ENCODE peak calls at places on chromosomes 7 and 10, in eight cellular contexts. D is effector memory CD4-positive, alpha-beta T cell; J is iPS DF 6.9; H is thoracic aorta; C is MM.1S; T is naive thymus-derived CD4-positive, alpha-beta T cell; W is OCI-LY7; O is left ventricle myocardium inferior. N is an unnamed sample. For H3K36me3, the result is how much of the 10 kb centered on the place peaks cover.

GRCh38 chr7:36711256-36711655 is 13.0 kb downstream of the AOAH start:
- DNase-seq in D (no peak), J (no peak), H (no peak), C (no peak), T (no peak), W (no peak), O (no peak), N (no peak)

GRCh38 chr10:117138838-117139580 is 939 bp upstream of the VAX1 start:
- DNase-seq in D (no peak), J (no peak), H (no peak), C (no peak), T (no peak), W (no peak), O (no peak), N (no peak)

GRCh38 chr7:124918662-124919061 is 11.0 kb downstream of the POT1 start:
- DNase-seq in D (no peak), J (no peak), H (no peak), C (peak), T (no peak), W (no peak), O (no peak), N (peak)

GRCh38 chr7:5699951-5700384 is 81.5 kb downstream of the RNF216 start:
- DNase-seq in D (peak), J (no peak), H (no peak), C (peak), T (peak), W (peak), O (no peak), N (peak)

GRCh38 chr10:102919992-102920736 is 2.1 kb downstream of the CNNM2 start:
- DNase-seq in D (no peak), J (no peak), H (no peak), C (no peak), T (no peak), W (no peak), O (no peak), N (no peak)

GRCh38 chr7:143345428-143345900 is 17.0 kb downstream of the FAM131B start:
- DNase-seq in D (peak), J (peak), H (no peak), C (no peak), T (peak), W (no peak), O (peak), N (peak)

GRCh38 chr10:22345301-22346086 is at the start of gene SPAG6:
- DNase-seq in D (no peak), J (no peak), H (no peak), C (no peak), T (peak), W (no peak), O (peak), N (no peak)

GRCh38 chr10:35506741-35507140 is 98.4 kb upstream of the GJD4 start:
- DNase-seq in D (no peak), J (no peak), H (no peak), C (no peak), T (no peak), W (no peak), O (no peak), N (no peak)

GRCh38 chr10:88932539-88933256 is 19.9 kb downstream of the ACTA2 start:
- DNase-seq in D (no peak), J (peak), H (no peak), C (peak), T (peak), W (peak), O (no peak), N (no peak)

GRCh38 chr10:114526497-114527238 is 122.4 kb upstream of the AFAP1L2 start:
- DNase-seq in D (peak), J (peak), H (peak), C (peak), T (peak), W (peak), O (peak), N (peak)

GRCh38 chr7:125516194-125516593 is 586.6 kb upstream of the POT1 start:
- DNase-seq in D (no peak), J (no peak), H (no peak), C (no peak), T (no peak), W (no peak), O (no peak), N (no peak)

GRCh38 chr7:127620406-127621233 is 2.7 kb upstream of the PAX4 start:
- DNase-seq in D (no peak), J (no peak), H (no peak), C (no peak), T (no peak), W (no peak), O (no peak), N (no peak)

GRCh38 chr10:99551158-99551557 is 18.4 kb downstream of the NKX2-3 start:
- DNase-seq in D (no peak), J (no peak), H (no peak), C (peak), T (no peak), W (no peak), O (no peak), N (no peak)

GRCh38 chr10:69676301-69676700 is 46.3 kb downstream of the FAM241B start:
- DNase-seq in D (no peak), J (no peak), H (no peak), C (no peak), T (no peak), W (no peak), O (no peak), N (no peak)

GRCh38 chr7:47938574-47939165 is 9.6 kb downstream of the PKD1L1 start:
- DNase-seq in D (no peak), J (no peak), H (no peak), C (no peak), T (no peak), W (peak), O (no peak), N (peak)

GRCh38 chr10:7560519-7560918 is 106.2 kb downstream of the ITIH5 start:
- DNase-seq in D (no peak), J (no peak), H (no peak), C (no peak), T (no peak), W (no peak), O (no peak), N (no peak)

GRCh38 chr7:44194069-44194468 is 4.8 kb upstream of the GCK start:
- DNase-seq in D (no peak), J (no peak), H (no peak), C (no peak), T (no peak), W (no peak), O (no peak), N (no peak)

GRCh38 chr10:133318494-133319127 is 9.9 kb downstream of the ZNF511 start:
- DNase-seq in D (peak), J (peak), H (no peak), C (peak), T (no peak), W (no peak), O (peak), N (peak)

GRCh38 chr7:7564323-7564780 is 2.3 kb upstream of the MIOS start:
- DNase-seq in D (no peak), J (no peak), H (no peak), C (no peak), T (no peak), W (no peak), O (no peak), N (no peak)

GRCh38 chr7:7002416-7003062 is 176.5 kb upstream of the CCZ1B start:
- DNase-seq in D (no peak), J (no peak), H (no peak), C (no peak), T (no peak), W (no peak), O (no peak), N (no peak)

GRCh38 chr7:115805458-115805857 is 225.1 kb downstream of the TFEC start:
- DNase-seq in D (no peak), J (no peak), H (no peak), C (no peak), T (no peak), W (no peak), O (no peak), N (no peak)

GRCh38 chr10:93465806-93466675 is 16.1 kb downstream of the MYOF start:
- DNase-seq in D (no peak), J (no peak), H (peak), C (no peak), T (no peak), W (no peak), O (peak), N (no peak)

GRCh38 chr7:111159426-111159825 is 68.5 kb downstream of the LRRN3 start:
- DNase-seq in D (no peak), J (no peak), H (no peak), C (no peak), T (no peak), W (no peak), O (no peak), N (no peak)

GRCh38 chr7:116500071-116500853 is 724 bp downstream of the CAV2 start:
- DNase-seq in D (no peak), J (no peak), H (no peak), C (peak), T (no peak), W (no peak), O (peak), N (peak)

DNA sequence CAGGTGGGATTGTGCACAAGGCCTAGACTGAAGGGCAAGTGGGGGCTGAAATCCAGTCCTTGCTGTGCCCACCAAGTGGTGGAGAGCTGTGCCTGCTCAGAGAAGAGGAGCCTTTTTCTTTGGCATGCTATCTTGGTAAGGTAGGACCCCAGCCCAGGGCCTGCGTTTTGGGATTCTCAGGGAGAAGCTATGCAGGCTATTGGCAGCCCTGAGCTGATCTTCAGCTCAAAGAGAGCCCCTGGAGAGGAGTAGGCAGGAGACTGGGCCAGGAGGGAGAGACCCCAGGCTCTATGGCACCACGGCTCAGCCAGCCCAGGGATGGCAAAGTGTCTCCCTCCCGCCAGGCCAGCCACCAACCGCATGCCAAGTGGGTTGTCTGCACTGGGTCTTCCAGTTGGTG is 119.2 kb upstream of the PCBD1 start:
- DNase-seq in D (no peak), J (no peak), H (no peak), C (no peak), T (no peak), W (no peak), O (no peak), N (no peak)
- H3K36me3 ChIP-seq in D (under half), J (under half), H (under half), C (under half), T (under half), W (under half), O (under half), N (under half)

DNA sequence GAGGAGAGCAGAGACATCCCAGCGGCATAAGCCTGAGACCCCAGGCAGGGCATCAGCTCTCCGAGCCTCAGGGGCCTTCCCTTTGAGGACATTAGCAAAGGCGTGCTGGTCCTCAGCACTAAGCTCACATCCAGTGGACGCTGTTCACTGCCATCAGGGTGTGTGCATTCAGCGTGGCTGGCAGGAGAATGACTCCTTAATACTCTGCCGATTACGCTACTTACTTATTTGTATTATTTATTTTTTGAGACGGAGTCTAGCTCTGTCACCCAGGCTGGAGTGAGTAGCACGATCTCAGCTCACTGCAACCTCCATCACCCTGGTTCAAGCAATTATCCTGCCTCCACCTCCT is 290.2 kb downstream of the KLF6 start:
- DNase-seq in D (no peak), J (no peak), H (no peak), C (no peak), T (no peak), W (no peak), O (no peak), N (no peak)
- H3K4me3 ChIP-seq in D (no peak), J (no peak), H (peak), C (no peak), T (no peak), W (no peak), O (peak), N (no peak)

DNA sequence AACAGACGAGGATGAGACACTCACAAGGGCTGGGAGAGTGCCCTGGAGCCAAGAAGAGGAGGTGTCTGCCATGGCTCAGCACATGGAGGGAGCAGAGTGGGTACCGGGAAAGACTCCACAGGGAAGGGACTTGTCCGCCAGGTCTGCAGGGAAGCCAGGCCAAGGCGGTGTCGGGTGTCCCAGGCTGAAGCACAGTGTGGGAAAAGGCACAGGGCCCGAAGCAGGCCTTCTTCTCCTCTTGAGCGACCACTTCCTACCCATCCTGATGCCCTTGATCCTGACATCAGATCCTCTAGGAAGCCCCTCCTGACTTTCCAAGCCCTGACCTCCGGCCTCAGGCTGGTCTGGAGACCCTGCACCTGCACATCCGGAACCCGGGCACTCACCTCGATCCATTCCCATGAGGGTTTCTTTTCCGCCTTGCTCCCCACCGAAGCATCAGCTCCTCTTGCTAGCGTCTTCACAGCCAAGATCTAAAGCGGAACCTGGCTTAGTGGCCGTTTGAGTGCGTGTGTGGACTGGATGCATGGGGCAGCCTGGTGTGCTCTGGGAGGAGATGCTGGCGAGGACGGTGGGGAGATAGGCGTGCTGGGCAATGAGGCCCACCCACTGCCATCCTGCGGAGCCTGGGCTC is 8.5 kb downstream of the CALML3 start:
- DNase-seq in D (no peak), J (no peak), H (no peak), C (no peak), T (no peak), W (no peak), O (no peak), N (no peak)
- H3K36me3 ChIP-seq in D (under half), J (under half), H (under half), C (under half), T (under half), W (under half), O (under half), N (under half)

DNA sequence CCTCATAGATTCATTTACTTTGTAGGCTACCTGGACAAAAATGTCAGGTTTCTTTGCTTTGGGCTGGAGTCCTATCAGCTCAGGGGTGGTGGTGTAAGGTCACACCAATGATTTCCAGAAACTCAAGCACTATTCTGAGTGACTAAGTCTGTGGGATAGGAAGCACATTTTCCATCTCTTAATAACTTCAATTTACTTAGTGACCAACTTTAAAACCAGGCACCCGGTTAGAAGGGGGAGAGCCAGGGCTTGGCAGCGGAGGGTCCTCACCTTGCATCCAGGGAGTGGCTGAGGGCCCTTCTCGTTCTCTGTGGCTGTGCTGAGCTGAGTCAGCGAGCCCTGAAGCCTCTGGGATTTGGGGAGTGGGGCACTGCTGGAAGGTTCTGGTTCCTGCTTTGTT is 6.7 kb downstream of the CHST3 start:
- DNase-seq in D (no peak), J (no peak), H (no peak), C (no peak), T (no peak), W (no peak), O (no peak), N (no peak)
- H3K4me3 ChIP-seq in D (no peak), J (no peak), H (peak), C (no peak), T (no peak), W (no peak), O (no peak), N (no peak)

GRCh38 chr7:157386979-157387800 is 50.4 kb downstream of the DNAJB6 start:
- DNase-seq in D (peak), J (peak), H (peak), C (peak), T (peak), W (peak), O (peak), N (peak)
- H3K36me3 ChIP-seq in D (under half), J (under half), H (under half), C (under half), T (under half), W (half or more), O (half or more), N (under half)

GRCh38 chr7:56125831-56126230 is 9.6 kb upstream of the NUPR2 start:
- DNase-seq in D (no peak), J (no peak), H (no peak), C (no peak), T (no peak), W (no peak), O (no peak), N (no peak)

GRCh38 chr7:56121440-56121839 is 5.2 kb upstream of the NUPR2 start:
- DNase-seq in D (no peak), J (no peak), H (no peak), C (no peak), T (no peak), W (no peak), O (no peak), N (no peak)

DNA sequence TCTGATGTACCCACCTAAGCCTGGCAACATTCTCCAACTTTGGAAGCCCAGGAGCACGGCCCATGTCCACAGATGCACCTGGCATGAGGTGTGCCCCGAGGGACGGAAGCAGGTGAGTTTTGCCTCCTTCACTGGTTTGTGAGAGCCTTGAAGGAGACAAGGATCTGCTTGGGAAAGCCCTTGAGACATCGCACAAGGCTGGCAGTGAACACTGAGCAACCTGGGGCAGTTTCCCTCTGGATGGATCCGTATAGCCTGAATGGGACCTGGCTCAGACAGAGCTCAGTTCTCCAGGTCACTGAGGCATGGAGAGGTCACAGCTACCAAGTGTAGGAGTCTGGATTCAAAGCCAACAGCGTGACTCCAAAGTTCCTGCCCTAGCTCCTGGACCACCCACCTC is 8.8 kb upstream of the NUPR2 start:
- DNase-seq in D (no peak), J (no peak), H (no peak), C (no peak), T (no peak), W (no peak), O (no peak), N (no peak)
- H3K4me3 ChIP-seq in D (no peak), J (no peak), H (no peak), C (no peak), T (no peak), W (no peak), O (no peak), N (no peak)

DNA sequence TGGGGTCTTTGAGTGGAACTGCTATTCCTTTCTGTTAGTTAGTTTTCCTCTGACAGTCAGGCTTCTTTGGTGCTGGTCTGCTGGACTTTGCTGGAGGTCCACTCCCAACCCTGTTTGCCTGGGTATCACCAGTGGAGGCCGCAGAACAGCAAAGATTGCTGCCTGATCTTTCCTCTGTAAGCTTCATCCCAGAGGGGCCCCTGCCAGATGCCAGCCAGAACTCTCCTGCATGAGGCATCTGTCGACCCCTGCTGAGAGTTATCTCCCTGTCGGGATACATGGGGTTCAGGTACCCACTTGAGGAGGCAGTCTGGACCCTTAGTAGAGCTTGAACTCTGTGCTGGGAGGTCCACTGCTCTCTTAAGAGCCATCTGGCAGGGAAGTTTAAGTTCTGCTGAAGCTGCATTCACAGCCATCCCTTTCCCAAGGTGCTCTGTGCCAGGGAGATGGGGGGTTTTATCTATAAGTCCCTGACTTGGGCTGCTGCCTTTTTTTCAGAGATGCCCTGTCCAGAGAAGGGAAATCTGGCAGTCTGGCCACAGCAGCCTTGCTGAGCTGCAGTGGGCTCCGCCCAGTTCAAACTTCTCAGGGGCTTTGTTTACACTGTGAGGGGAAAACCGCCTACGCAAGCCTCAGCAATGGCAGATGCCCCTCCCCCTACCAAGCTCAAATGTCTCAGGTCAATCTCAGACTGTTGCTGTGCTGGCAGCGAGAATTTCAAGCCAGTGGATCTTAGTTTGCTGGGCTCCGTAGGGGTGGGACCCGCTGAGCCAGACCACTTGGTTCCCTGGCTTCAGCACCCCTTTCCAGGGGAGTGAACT is 89.7 kb upstream of the CDK6 start:
- DNase-seq in D (no peak), J (no peak), H (no peak), C (no peak), T (no peak), W (no peak), O (no peak), N (no peak)
- H3K36me3 ChIP-seq in D (under half), J (under half), H (under half), C (under half), T (under half), W (under half), O (under half), N (under half)